ENCODE peak calls at places on chromosomes 3 and 15, in five cellular contexts. One of them, this sample, is unnamed.

GRCh38 chr3:185200639-185201038 is 47.8 kb upstream of the C3orf70 start:
- DNase-seq in mesothelial cell of epicardium: no peak
- DNase-seq in anterior cingulate cortex: no peak
- DNase-seq in HFF-Myc: no peak
- DNase-seq in substantia nigra: no peak
- DNase-seq in this sample: no peak

GRCh38 chr3:12395349-12396012 is 88.8 kb upstream of the TSEN2 start:
- DNase-seq in anterior cingulate cortex: no peak
- DNase-seq in substantia nigra: no peak
- DNase-seq in mesothelial cell of epicardium: no peak
- DNase-seq in HFF-Myc: no peak
- DNase-seq in this sample: no peak

GRCh38 chr15:90915216-90915807 is 12.2 kb downstream of the MAN2A2 start:
- DNase-seq in mesothelial cell of epicardium: no peak
- DNase-seq in substantia nigra: no peak
- DNase-seq in anterior cingulate cortex: no peak
- DNase-seq in HFF-Myc: no peak
- DNase-seq in this sample: no peak

GRCh38 chr15:64865998-64866520 is 24.3 kb downstream of the PLEKHO2 start:
- DNase-seq in substantia nigra: no peak
- DNase-seq in anterior cingulate cortex: no peak
- DNase-seq in mesothelial cell of epicardium: no peak
- DNase-seq in HFF-Myc: peak; percentile 59
- DNase-seq in this sample: no peak

GRCh38 chr3:183584246-183584913 is 28.9 kb upstream of the KLHL6 start:
- DNase-seq in anterior cingulate cortex: peak; percentile 13
- DNase-seq in HFF-Myc: no peak
- DNase-seq in substantia nigra: no peak
- DNase-seq in mesothelial cell of epicardium: no peak
- DNase-seq in this sample: no peak

GRCh38 chr3:48952510-48953118 is 34.0 kb downstream of the ARIH2 start:
- DNase-seq in mesothelial cell of epicardium: no peak
- DNase-seq in substantia nigra: no peak
- DNase-seq in anterior cingulate cortex: peak; percentile 2
- DNase-seq in HFF-Myc: no peak
- DNase-seq in this sample: peak; percentile 2

GRCh38 chr3:115825046-115825445 is 201.7 kb downstream of the GAP43 start:
- DNase-seq in substantia nigra: no peak
- DNase-seq in HFF-Myc: no peak
- DNase-seq in mesothelial cell of epicardium: no peak
- DNase-seq in anterior cingulate cortex: no peak
- DNase-seq in this sample: no peak

GRCh38 chr3:29286841-29287240 is 6.0 kb downstream of the RBMS3 start:
- DNase-seq in anterior cingulate cortex: no peak
- DNase-seq in HFF-Myc: peak; percentile 56
- DNase-seq in mesothelial cell of epicardium: no peak
- DNase-seq in substantia nigra: no peak
- DNase-seq in this sample: no peak

GRCh38 chr3:153247331-153248311 is 85.6 kb downstream of the RAP2B start:
- DNase-seq in substantia nigra: no peak
- DNase-seq in anterior cingulate cortex: no peak
- DNase-seq in mesothelial cell of epicardium: no peak
- DNase-seq in HFF-Myc: no peak
- DNase-seq in this sample: no peak

This sample was measured in NCI-H1092 treated with DMSO at 0.1 percent for 48 hours.